ENCODE peak calls at places on chromosome 21, in five cellular contexts. K is mesothelial cell of epicardium, W is lower leg skin, Y is astrocyte of the cerebellum, Z is AG10803. P is an unnamed sample.

GRCh38 chr21:41926068-41926806 is 27.6 kb downstream of the C2CD2 start:
- DNase-seq in W (no peak), Y (no peak), K (no peak), Z (peak), P (no peak)

GRCh38 chr21:29684106-29684505 is 255.7 kb downstream of the GRIK1 start:
- DNase-seq in W (no peak), K (no peak), Y (no peak), Z (no peak), P (no peak)

GRCh38 chr21:36454706-36455105 is 25.2 kb downstream of the CLDN14 start:
- DNase-seq in K (no peak), Y (no peak), Z (no peak), W (no peak), P (no peak)

GRCh38 chr21:33244082-33244780 is 14.5 kb downstream of the IFNAR2 start:
- DNase-seq in W (no peak), Z (no peak), K (no peak), Y (no peak), P (no peak)

GRCh38 chr21:25464275-25464674 is 143.0 kb downstream of the MRPL39 start:
- DNase-seq in Z (no peak), Y (no peak), W (no peak), K (no peak), P (no peak)

GRCh38 chr21:41350436-41351155 is 11.2 kb upstream of the MX2 start:
- DNase-seq in K (no peak), Z (no peak), W (no peak), Y (no peak), P (no peak)

GRCh38 chr21:15291621-15292266 is 226.9 kb upstream of the NRIP1 start:
- DNase-seq in K (no peak), Z (no peak), Y (no peak), W (no peak), P (no peak)

GRCh38 chr21:25171438-25171837 is 435.8 kb downstream of the MRPL39 start:
- DNase-seq in Z (peak), Y (peak), W (no peak), K (no peak), P (no peak)

GRCh38 chr21:30251781-30252180 is 31.0 kb downstream of the KRTAP24-1 start:
- DNase-seq in Z (no peak), Y (no peak), K (no peak), W (no peak), P (no peak)

GRCh38 chr21:44998086-44998620 is 58.3 kb downstream of the SLX9 start:
- DNase-seq in W (no peak), Z (no peak), K (no peak), Y (no peak), P (no peak)

GRCh38 chr21:44999972-45000636 is 60.3 kb downstream of the SLX9 start:
- DNase-seq in Z (no peak), Y (no peak), W (peak), K (no peak), P (no peak)

GRCh38 chr21:44999428-44999971 is 59.7 kb downstream of the SLX9 start:
- DNase-seq in W (no peak), K (no peak), Z (no peak), Y (no peak), P (no peak)

GRCh38 chr21:44996983-44997936 is 57.4 kb downstream of the SLX9 start:
- DNase-seq in W (no peak), Y (no peak), Z (no peak), K (no peak), P (no peak)

DNA sequence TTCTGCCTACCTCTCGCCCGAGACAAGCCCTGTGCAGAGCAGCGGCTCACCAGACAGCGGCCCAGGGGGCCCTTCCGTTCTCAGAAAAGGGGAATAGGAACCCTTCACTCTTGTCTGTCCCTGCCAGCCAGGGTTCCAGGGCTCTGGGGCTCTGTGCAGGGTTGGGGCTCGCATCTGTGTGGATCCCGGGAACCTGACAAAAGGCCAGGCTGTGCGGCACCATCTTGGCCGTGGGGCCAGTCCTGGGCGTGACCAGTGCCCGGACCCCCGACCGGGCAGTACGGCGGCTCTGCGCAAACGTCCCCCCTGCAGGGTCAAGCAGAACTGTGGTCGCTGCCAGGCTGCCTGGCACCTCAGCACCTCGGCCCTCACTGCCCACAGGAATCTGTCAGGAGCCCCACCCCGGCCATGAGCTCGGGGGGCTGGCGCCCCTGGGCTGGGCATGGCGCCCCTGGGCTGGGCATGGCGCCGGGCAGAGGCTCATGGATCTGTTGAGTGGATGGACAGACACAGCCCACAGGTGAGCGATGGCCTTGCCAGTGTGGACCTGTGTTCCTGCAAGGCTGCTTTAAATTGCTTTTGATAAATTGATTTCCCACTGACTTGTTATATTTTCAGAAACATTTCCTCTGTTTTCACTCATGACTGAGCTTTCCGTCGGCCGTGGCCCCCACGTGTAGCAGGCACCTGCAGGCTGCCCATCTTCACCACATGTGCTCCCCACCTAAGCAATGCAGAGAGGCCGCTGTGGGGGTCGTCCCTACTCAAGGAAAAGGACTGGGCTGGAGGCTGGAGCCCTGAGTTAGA is 59.0 kb downstream of the SLX9 start:
- DNase-seq in K (no peak), W (no peak), Y (no peak), Z (no peak), P (no peak)
- TF ChIP-seq CTCF in K (no peak), W (no peak), Y (no peak), Z (no peak), P (no peak)

DNA sequence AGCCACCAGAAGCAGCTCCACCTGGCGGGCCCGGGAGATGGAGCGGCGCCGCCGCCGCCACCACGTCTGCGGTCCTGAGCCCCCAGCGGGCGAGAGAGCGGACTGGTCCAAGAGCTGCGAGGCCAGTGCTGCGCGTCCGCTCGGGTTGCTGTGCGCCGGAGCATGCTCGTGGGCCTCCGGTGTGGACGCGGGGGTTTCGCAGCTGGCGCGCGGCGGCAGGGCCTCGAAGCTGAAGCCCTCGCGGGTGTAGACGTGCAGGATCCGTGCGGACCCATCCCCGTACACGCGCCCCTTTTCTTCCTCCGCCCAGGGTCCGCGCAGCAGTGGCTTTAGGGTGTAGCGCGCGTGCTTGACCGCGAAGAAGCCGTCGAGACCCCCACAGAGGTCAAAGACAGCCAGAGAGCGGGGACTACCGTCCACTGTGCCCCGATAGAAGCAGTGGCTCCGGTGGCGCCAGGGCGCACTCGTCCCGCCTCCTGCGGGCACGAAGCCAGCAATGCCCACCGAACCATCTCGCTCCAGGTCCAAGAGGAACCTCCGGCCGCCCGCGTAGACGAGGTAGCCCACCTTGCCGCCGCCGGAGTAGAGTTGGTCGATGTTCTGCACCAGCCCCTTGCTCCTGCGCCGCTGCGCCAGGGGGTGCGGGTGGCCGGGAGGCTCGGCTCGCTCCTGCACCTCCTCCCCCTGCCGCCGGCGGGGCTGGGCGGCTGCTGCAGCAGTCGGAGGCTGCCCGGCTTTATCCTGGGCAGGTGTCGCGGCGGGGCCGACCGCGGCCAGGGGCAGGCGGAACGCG is 1.1 kb downstream of the ADAMTS5 start:
- DNase-seq in W (no peak), Z (peak), K (peak), Y (no peak), P (no peak)
- TF ChIP-seq CTCF in W (no peak), Z (peak), K (peak), Y (peak), P (no peak)

GRCh38 chr21:44750675-44751025 is 39.3 kb upstream of the TSPEAR start:
- DNase-seq in Y (no peak), K (no peak), Z (no peak), W (no peak), P (no peak)

GRCh38 chr21:44751799-44752636 is 40.6 kb upstream of the TSPEAR start:
- DNase-seq in Z (no peak), Y (no peak), K (no peak), W (no peak), P (no peak)

GRCh38 chr21:44753357-44753756 is 42.0 kb upstream of the TSPEAR start:
- DNase-seq in Z (no peak), W (no peak), K (no peak), Y (no peak), P (no peak)

GRCh38 chr21:44751186-44751798 is 39.9 kb upstream of the TSPEAR start:
- DNase-seq in Z (no peak), Y (no peak), W (no peak), K (no peak), P (no peak)

GRCh38 chr21:44752701-44753235 is 41.4 kb upstream of the TSPEAR start:
- DNase-seq in W (peak), K (no peak), Y (no peak), Z (no peak), P (no peak)
- TF ChIP-seq CTCF in W (no peak), K (no peak), Y (no peak), Z (peak), P (no peak)

GRCh38 chr21:18369115-18369514 is 34.5 kb downstream of the TMPRSS15 start:
- DNase-seq in Z (no peak), W (no peak), K (no peak), Y (peak), P (no peak)
- TF ChIP-seq CTCF in Z (no peak), W (no peak), K (peak), Y (peak), P (no peak)

DNA sequence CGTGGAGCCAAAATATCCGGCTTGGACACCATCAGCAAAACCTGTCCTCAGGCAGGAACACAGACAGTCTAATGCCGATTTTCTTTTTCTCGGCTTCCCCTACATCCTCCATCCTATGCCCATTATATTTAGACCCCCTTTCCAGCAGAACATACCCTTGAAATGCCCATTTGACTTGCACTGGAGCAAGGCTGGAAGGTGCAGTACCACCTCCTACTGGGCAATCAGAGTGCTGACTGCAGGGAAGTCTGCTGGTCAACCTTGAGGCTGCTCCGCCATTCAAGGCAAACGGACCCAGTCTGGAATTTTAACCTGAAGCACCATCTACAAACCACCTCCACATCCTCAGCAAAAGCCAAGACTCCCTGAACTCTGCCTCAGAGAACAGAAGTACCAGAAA is 79.5 kb downstream of the TIAM1 start:
- DNase-seq in W (no peak), K (no peak), Y (no peak), Z (no peak), P (no peak)
- TF ChIP-seq CTCF in W (no peak), K (no peak), Y (no peak), Z (no peak), P (no peak)

DNA sequence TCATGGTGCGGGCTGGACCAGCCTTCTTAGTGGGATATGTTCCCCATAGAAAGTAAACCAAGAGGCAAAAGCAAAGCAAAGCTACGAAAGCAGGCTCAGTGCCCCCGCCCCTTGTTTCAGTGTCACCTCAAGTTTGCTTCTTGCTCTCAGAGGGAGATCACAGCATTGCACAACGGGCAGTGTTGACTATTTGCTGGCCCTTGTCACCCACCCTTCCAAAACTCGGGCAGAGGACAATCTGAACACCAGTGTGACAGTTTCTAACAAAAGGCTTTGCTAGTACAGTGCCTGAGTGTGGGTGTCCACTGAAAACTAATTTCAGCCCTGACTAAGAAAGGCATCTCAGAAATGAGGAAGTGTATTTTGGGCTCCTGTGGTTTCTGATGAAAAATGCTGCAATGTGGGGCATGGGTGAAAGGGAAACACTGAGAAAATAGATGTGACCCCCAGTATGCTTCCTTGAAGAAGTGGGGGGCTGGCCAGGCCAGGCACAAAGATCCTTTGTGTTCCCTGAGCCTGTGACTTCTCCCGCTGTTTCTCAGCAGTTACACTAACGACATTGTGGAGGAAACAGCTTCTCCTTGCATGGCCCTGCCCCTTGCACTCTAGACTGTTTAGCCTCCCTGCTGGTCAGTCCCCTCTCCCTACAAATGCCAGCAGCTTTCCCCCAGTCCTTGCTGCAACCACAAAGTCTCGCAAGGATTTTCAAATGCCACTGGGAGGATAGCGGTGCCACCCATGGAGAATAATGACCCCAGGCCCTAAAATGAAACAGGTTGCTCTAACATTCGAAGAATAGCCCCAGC is 33.3 kb upstream of the KCNE1 start:
- DNase-seq in Z (peak), K (no peak), Y (peak), W (no peak), P (peak)
- TF ChIP-seq CTCF in Z (peak), K (no peak), Y (no peak), W (no peak), P (no peak)

GRCh38 chr21:37509802-37510393 is 143.3 kb downstream of the DYRK1A start:
- DNase-seq in Z (peak), W (no peak), Y (no peak), K (no peak), P (no peak)

GRCh38 chr21:37516998-37517397 is 150.4 kb downstream of the DYRK1A start:
- DNase-seq in Z (no peak), W (no peak), Y (no peak), K (no peak), P (no peak)

GRCh38 chr21:37513383-37513782 is 146.8 kb downstream of the DYRK1A start:
- DNase-seq in Y (no peak), K (no peak), Z (no peak), W (no peak), P (no peak)

GRCh38 chr21:37511848-37512247 is 145.3 kb downstream of the DYRK1A start:
- DNase-seq in Y (no peak), Z (no peak), K (no peak), W (no peak), P (no peak)

GRCh38 chr21:37514038-37514665 is 147.6 kb downstream of the DYRK1A start:
- DNase-seq in Z (no peak), W (no peak), Y (no peak), K (no peak), P (no peak)
- TF ChIP-seq CTCF in Z (no peak), W (no peak), Y (no peak), K (no peak), P (no peak)

GRCh38 chr21:38333290-38334272 is 76.8 kb downstream of the KCNJ15 start:
- DNase-seq in K (no peak), W (no peak), Z (no peak), Y (no peak), P (no peak)
- TF ChIP-seq CTCF in K (no peak), W (no peak), Z (peak), Y (peak), P (no peak)

DNA sequence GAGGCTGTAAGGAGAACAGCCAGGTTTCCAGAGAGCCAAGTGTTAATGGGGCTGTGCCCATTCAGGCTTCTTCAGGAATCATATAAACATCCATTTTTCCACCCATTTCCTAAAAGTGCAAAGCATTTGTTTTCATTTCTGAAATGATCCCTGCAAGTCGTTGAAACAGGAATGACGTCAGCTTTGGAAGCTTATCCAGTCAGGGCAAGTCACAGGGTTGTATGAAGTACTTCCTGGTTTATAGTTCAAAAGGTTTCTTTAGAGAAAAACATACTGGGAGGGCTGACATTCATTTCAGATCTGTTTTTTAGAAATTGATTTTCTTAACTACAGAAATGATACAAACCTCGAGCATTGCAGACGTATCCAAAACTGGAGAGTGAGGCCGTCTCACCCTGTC is 29.3 kb downstream of the IGSF5 start:
- DNase-seq in Z (no peak), W (no peak), Y (no peak), K (no peak), P (no peak)
- TF ChIP-seq CTCF in Z (no peak), W (no peak), Y (no peak), K (no peak), P (no peak)

DNA sequence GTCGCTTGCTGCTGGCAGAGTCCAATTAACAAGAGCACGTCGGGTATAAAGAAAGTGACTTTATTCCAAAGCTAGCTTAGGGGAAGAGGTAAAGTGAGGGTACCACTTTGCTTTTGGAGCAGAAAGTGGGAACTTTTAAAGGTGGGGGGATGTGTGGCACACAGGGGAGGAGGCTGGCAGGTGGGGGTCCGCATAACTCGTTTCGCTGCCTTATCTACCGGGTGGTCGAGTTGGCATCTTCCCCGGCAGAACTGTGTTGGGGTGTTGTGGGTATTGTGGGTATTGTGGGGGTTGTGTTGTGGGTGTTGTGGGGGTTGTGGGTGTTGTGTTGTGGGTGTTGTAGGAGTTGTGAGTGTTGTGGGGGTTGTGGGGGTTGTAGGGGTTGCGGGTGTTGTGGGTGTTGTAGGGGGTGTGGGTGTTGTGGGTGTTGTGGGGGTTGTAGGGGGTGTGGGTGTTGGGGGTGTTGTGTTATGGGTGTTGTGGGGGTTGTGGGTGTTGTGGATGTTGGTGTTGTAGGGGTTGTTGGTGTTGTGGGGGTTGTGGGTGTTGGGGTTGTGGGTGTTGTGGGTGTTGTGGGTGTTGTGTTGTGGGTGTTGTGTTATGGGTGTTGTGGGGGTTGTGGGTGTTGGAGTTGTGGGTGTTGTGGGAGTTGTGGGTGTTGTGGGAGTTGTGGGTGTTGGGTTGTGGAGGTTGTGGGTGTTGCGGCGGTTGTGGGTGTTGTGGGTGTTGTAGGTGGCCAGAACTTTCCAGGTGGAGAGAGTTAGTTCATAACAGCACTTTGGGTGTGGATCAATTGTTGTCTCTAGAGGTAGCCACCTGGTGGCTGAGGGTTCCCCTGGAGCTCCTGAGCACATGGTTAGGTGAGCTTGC is 52.7 kb downstream of the AGPAT3 start:
- DNase-seq in Z (no peak), Y (no peak), W (no peak), K (no peak), P (no peak)
- TF ChIP-seq CTCF in Z (no peak), Y (no peak), W (no peak), K (no peak), P (no peak)

P was measured in activated B cell treated with CpG ODN at 0.5 μM for 24 hours.